ENCODE peak calls at places on chromosomes 16 and 17, in seven cellular contexts. R, F, Z, A, U, X and N are unnamed samples.

GRCh38 chr16:89691231-89691985 is 4.9 kb downstream of the CDK10 start:
- DNase-seq in R (no peak), F (no peak), Z (no peak), A (no peak), U (no peak), X (no peak), N (no peak)

GRCh38 chr16:47037746-47038458 is 64.4 kb upstream of the DNAJA2 start:
- DNase-seq in R (peak; percentile 93), F (peak; percentile 89), Z (peak; percentile 93), A (peak; percentile 92), U (peak; percentile 91), X (peak; percentile 89), N (peak; percentile 89)

GRCh38 chr17:45246861-45247428 is 14.9 kb downstream of the SPATA32 start:
- DNase-seq in R (no peak), F (no peak), Z (no peak), A (no peak), U (no peak), X (no peak), N (no peak)

GRCh38 chr16:52709286-52709685 is 162.3 kb upstream of the TOX3 start:
- DNase-seq in R (no peak), F (peak; percentile 20), Z (no peak), A (no peak), U (no peak), X (no peak), N (no peak)

GRCh38 chr16:72997141-72997542 is 50.8 kb downstream of the ZFHX3 start:
- DNase-seq in R (no peak), F (peak; percentile 71), Z (no peak), A (no peak), U (peak; percentile 52), X (peak; percentile 80), N (no peak)

GRCh38 chr16:56866955-56867830 is 2.2 kb downstream of the SLC12A3 start:
- DNase-seq in R (peak; percentile 40), F (no peak), Z (peak; percentile 51), A (peak; percentile 37), U (no peak), X (no peak), N (no peak)

GRCh38 chr16:30834130-30834740 is 47.2 kb upstream of the ZNF629 start:
- DNase-seq in R (no peak), F (no peak), Z (no peak), A (no peak), U (no peak), X (no peak), N (no peak)

GRCh38 chr17:67615011-67615561 is 102.7 kb upstream of the NOL11 start:
- DNase-seq in R (no peak), F (no peak), Z (no peak), A (no peak), U (no peak), X (peak; percentile 56), N (peak; percentile 28)

GRCh38 chr17:46782250-46782953 is 36.1 kb downstream of the WNT3 start:
- DNase-seq in R (no peak), F (peak; percentile 44), Z (no peak), A (peak; percentile 31), U (no peak), X (no peak), N (no peak)

GRCh38 chr17:61955621-61956020 is 27.8 kb upstream of the INTS2 start:
- DNase-seq in R (no peak), F (no peak), Z (no peak), A (no peak), U (no peak), X (no peak), N (no peak)

GRCh38 chr16:4123617-4124300 is 7.5 kb upstream of the ADCY9 start:
- DNase-seq in R (no peak), F (no peak), Z (no peak), A (no peak), U (no peak), X (no peak), N (no peak)

GRCh38 chr16:21628196-21628726 is 24.1 kb downstream of the IGSF6 start:
- DNase-seq in R (no peak), F (no peak), Z (no peak), A (no peak), U (no peak), X (no peak), N (no peak)

GRCh38 chr17:50834126-50834785 is 1.1 kb upstream of the WFIKKN2 start:
- DNase-seq in R (no peak), F (no peak), Z (no peak), A (no peak), U (no peak), X (peak; percentile 50), N (no peak)

GRCh38 chr16:79137528-79137927 is 463.0 kb downstream of the MAF start:
- DNase-seq in R (no peak), F (no peak), Z (no peak), A (no peak), U (no peak), X (no peak), N (no peak)

GRCh38 chr17:50763716-50764450 is 3.4 kb downstream of the ANKRD40CL start:
- DNase-seq in R (no peak), F (no peak), Z (no peak), A (peak; percentile 62), U (no peak), X (no peak), N (no peak)

GRCh38 chr16:48384305-48384981 is 770 bp downstream of the SIAH1 start:
- DNase-seq in R (peak; percentile 77), F (no peak), Z (peak; percentile 21), A (peak; percentile 66), U (peak; percentile 66), X (peak; percentile 78), N (peak; percentile 61)

GRCh38 chr17:42982266-42982665 is 1.9 kb downstream of the RUNDC1 start:
- DNase-seq in R (no peak), F (no peak), Z (no peak), A (no peak), U (no peak), X (no peak), N (no peak)

GRCh38 chr17:29115906-29116651 is 64.1 kb downstream of the MYO18A start:
- DNase-seq in R (no peak), F (peak; percentile 34), Z (peak; percentile 38), A (no peak), U (no peak), X (no peak), N (no peak)

GRCh38 chr16:8685617-8686016 is 11.2 kb downstream of the ABAT start:
- DNase-seq in R (no peak), F (no peak), Z (no peak), A (no peak), U (no peak), X (no peak), N (no peak)

GRCh38 chr16:17723735-17724134 is 253.0 kb upstream of the XYLT1 start:
- DNase-seq in R (no peak), F (no peak), Z (no peak), A (no peak), U (no peak), X (no peak), N (no peak)

GRCh38 chr16:24346734-24347133 is 90.6 kb downstream of the CACNG3 start:
- DNase-seq in R (no peak), F (no peak), Z (no peak), A (no peak), U (no peak), X (no peak), N (no peak)

GRCh38 chr17:20096430-20096829 is 87.3 kb downstream of the SPECC1 start:
- DNase-seq in R (no peak), F (no peak), Z (no peak), A (no peak), U (no peak), X (no peak), N (no peak)

GRCh38 chr16:16062023-16062932 is 112.9 kb downstream of the ABCC1 start:
- DNase-seq in R (no peak), F (no peak), Z (peak; percentile 12), A (peak; percentile 19), U (no peak), X (no peak), N (no peak)

GRCh38 chr17:44279586-44280344 is 11.8 kb upstream of the SLC4A1 start:
- DNase-seq in R (peak; percentile 86), F (peak; percentile 57), Z (peak; percentile 10), A (peak; percentile 80), U (peak; percentile 74), X (peak; percentile 81), N (peak; percentile 87)

GRCh38 chr17:48543854-48544355 is 1.0 kb downstream of the HOXB2 start:
- DNase-seq in R (no peak), F (no peak), Z (no peak), A (no peak), U (no peak), X (no peak), N (peak; percentile 21)

GRCh38 chr17:41211845-41212466 is 14.5 kb upstream of the KRTAP9-2 start:
- DNase-seq in R (no peak), F (no peak), Z (no peak), A (peak; percentile 22), U (no peak), X (no peak), N (no peak)

GRCh38 chr16:81571592-81572230 is 127.1 kb downstream of the CMIP start:
- DNase-seq in R (no peak), F (no peak), Z (no peak), A (no peak), U (no peak), X (no peak), N (no peak)

GRCh38 chr16:81575834-81576233 is 131.2 kb downstream of the CMIP start:
- DNase-seq in R (no peak), F (no peak), Z (no peak), A (no peak), U (no peak), X (no peak), N (no peak)

GRCh38 chr16:81575307-81575706 is 130.7 kb downstream of the CMIP start:
- DNase-seq in R (no peak), F (no peak), Z (no peak), A (no peak), U (no peak), X (no peak), N (no peak)

GRCh38 chr16:81574168-81574567 is 129.6 kb downstream of the CMIP start:
- DNase-seq in R (no peak), F (no peak), Z (no peak), A (no peak), U (no peak), X (no peak), N (no peak)

GRCh38 chr16:81573533-81573932 is 128.9 kb downstream of the CMIP start:
- DNase-seq in R (no peak), F (no peak), Z (no peak), A (no peak), U (no peak), X (no peak), N (no peak)
- H3K4me1 ChIP-seq in R (peaks cover 12% of the 10 kb centered on the region), F (peaks cover 10% of the 10 kb centered on the region), Z (no peaks in the 10 kb centered on the region), A (peaks cover 10% of the 10 kb centered on the region), U (no peaks in the 10 kb centered on the region), X (peaks cover 26% of the 10 kb centered on the region), N (no peaks in the 10 kb centered on the region)

GRCh38 chr17:55285340-55286301 is 20.9 kb downstream of the HLF start:
- DNase-seq in R (peak; percentile 96), F (peak; percentile 91), Z (no peak), A (peak; percentile 87), U (peak; percentile 88), X (peak; percentile 98), N (peak; percentile 94)
- H3K27ac ChIP-seq in R (peak overlapping the region; percentile 89), F (peak overlapping the region; percentile 97), Z (no peak overlapping the region), A (peak overlapping the region; percentile 85), U (peak overlapping the region; percentile 67), X (peak overlapping the region; percentile 88), N (peak overlapping the region; percentile 84)

GRCh38 chr17:38724337-38724988 is 5.7 kb upstream of the CISD3 start:
- DNase-seq in R (no peak), F (no peak), Z (no peak), A (peak; percentile 72), U (peak; percentile 50), X (no peak), N (peak; percentile 73)
- H3K4me3 ChIP-seq in R (no peak overlapping the region), F (no peak overlapping the region), Z (no peak overlapping the region), A (no peak overlapping the region), U (no peak overlapping the region), X (no peak overlapping the region), N (no peak overlapping the region)

GRCh38 chr17:18314059-18314730 is 599 bp downstream of the TOP3A start:
- DNase-seq in R (no peak), F (no peak), Z (no peak), A (no peak), U (no peak), X (no peak), N (peak; percentile 23)
- H3K4me1 ChIP-seq in R (peaks cover 20% of the 10 kb centered on the region), F (peaks cover 33% of the 10 kb centered on the region), Z (peaks cover 59% of the 10 kb centered on the region), A (peaks cover 63% of the 10 kb centered on the region), U (peaks cover 51% of the 10 kb centered on the region), X (peaks cover 57% of the 10 kb centered on the region), N (peaks cover 65% of the 10 kb centered on the region)